ENCODE peak calls at places on chromosome 17, in nine cellular contexts. I, O, F, B, H, D, E, M and V are unnamed samples.
A peak's percentile ranks its signal among the peaks of the same experiment; 100 is the strongest.

GRCh38 chr17:42065201-42065600 is 14.8 kb upstream of the C17orf113 start:
- DNase-seq in I (no peak), O (no peak), F (no peak), B (no peak), H (no peak), D (no peak), E (no peak), M (no peak), V (peak; percentile 52)

GRCh38 chr17:73731733-73732132 is 87.5 kb upstream of the SDK2 start:
- DNase-seq in I (no peak), O (no peak), F (no peak), B (no peak), H (no peak), D (no peak), E (no peak), M (no peak), V (no peak)

GRCh38 chr17:7192271-7192937 is 13.2 kb upstream of the ASGR1 start:
- DNase-seq in I (peak; percentile 28), O (no peak), F (no peak), B (no peak), H (no peak), D (no peak), E (no peak), M (no peak), V (no peak)

GRCh38 chr17:76772842-76773521 is 35.1 kb downstream of the MFSD11 start:
- DNase-seq in I (no peak), O (peak; percentile 30), F (no peak), B (peak; percentile 27), H (peak; percentile 86), D (peak; percentile 29), E (peak; percentile 60), M (peak; percentile 18), V (no peak)

GRCh38 chr17:31144427-31144826 is 49.6 kb downstream of the NF1 start:
- DNase-seq in I (no peak), O (no peak), F (no peak), B (no peak), H (no peak), D (no peak), E (no peak), M (no peak), V (no peak)

GRCh38 chr17:44044092-44044491 is 22.4 kb downstream of the LSM12 start:
- DNase-seq in I (no peak), O (no peak), F (no peak), B (no peak), H (peak; percentile 45), D (no peak), E (peak; percentile 69), M (no peak), V (no peak)

GRCh38 chr17:33947762-33948161 is 307.3 kb upstream of the CCL2 start:
- DNase-seq in I (no peak), O (no peak), F (no peak), B (no peak), H (no peak), D (no peak), E (no peak), M (no peak), V (no peak)

GRCh38 chr17:8623591-8623990 is 6.9 kb downstream of the MYH10 start:
- DNase-seq in I (no peak), O (no peak), F (no peak), B (no peak), H (peak; percentile 22), D (no peak), E (peak; percentile 40), M (no peak), V (peak; percentile 30)

GRCh38 chr17:81329927-81330883 is 35.1 kb upstream of the SLC38A10 start:
- DNase-seq in I (no peak), O (no peak), F (no peak), B (no peak), H (no peak), D (peak; percentile 75), E (no peak), M (no peak), V (peak; percentile 18)

GRCh38 chr17:76077582-76078110 is 1.3 kb upstream of the ZACN start:
- DNase-seq in I (no peak), O (no peak), F (no peak), B (no peak), H (no peak), D (no peak), E (no peak), M (no peak), V (no peak)

GRCh38 chr17:64492481-64493109 is 4.3 kb downstream of the POLG2 start:
- DNase-seq in I (no peak), O (no peak), F (no peak), B (no peak), H (no peak), D (no peak), E (peak; percentile 56), M (no peak), V (peak; percentile 79)

GRCh38 chr17:45820052-45820780 is 24.5 kb upstream of the SPPL2C start:
- DNase-seq in I (no peak), O (no peak), F (no peak), B (no peak), H (no peak), D (no peak), E (no peak), M (no peak), V (no peak)

GRCh38 chr17:31598921-31599571 is 207.6 kb downstream of the RAB11FIP4 start:
- DNase-seq in I (no peak), O (no peak), F (no peak), B (no peak), H (no peak), D (no peak), E (no peak), M (no peak), V (peak; percentile 40)

GRCh38 chr17:76145231-76146052 is 4.4 kb upstream of the FOXJ1 start:
- DNase-seq in I (no peak), O (no peak), F (no peak), B (peak; percentile 34), H (no peak), D (no peak), E (no peak), M (no peak), V (no peak)

GRCh38 chr17:80096531-80097306 is 4.7 kb upstream of the GAA start:
- DNase-seq in I (no peak), O (no peak), F (no peak), B (no peak), H (no peak), D (no peak), E (no peak), M (no peak), V (no peak)

GRCh38 chr17:12514596-12514995 is 151.1 kb upstream of the MYOCD start:
- DNase-seq in I (no peak), O (no peak), F (no peak), B (no peak), H (no peak), D (no peak), E (no peak), M (no peak), V (peak; percentile 70)

GRCh38 chr17:49708515-49709161 is 874 bp upstream of the SLC35B1 start:
- DNase-seq in I (no peak), O (no peak), F (no peak), B (no peak), H (no peak), D (peak; percentile 17), E (no peak), M (peak; percentile 59), V (peak; percentile 65)

GRCh38 chr17:37310940-37311339 is 64.8 kb upstream of the C17orf78 start:
- DNase-seq in I (no peak), O (no peak), F (no peak), B (no peak), H (peak; percentile 13), D (no peak), E (no peak), M (no peak), V (no peak)

GRCh38 chr17:21210411-21211076 is 3.4 kb downstream of the TMEM11 start:
- DNase-seq in I (no peak), O (no peak), F (no peak), B (no peak), H (no peak), D (no peak), E (no peak), M (no peak), V (no peak)

GRCh38 chr17:6639014-6639650 is 1.4 kb downstream of the KIAA0753 start:
- DNase-seq in I (no peak), O (no peak), F (no peak), B (no peak), H (no peak), D (peak; percentile 62), E (no peak), M (no peak), V (no peak)

GRCh38 chr17:65556014-65556909 is 5.2 kb downstream of the AXIN2 start:
- DNase-seq in I (peak; percentile 100), O (peak; percentile 82), F (peak; percentile 86), B (peak; percentile 89), H (peak; percentile 62), D (peak; percentile 43), E (peak; percentile 72), M (peak; percentile 61), V (peak; percentile 89)

GRCh38 chr17:15260376-15261062 is 4.6 kb downstream of the PMP22 start:
- DNase-seq in I (peak; percentile 94), O (peak; percentile 37), F (peak; percentile 77), B (peak; percentile 31), H (peak; percentile 84), D (peak; percentile 83), E (peak; percentile 88), M (peak; percentile 86), V (peak; percentile 73)

GRCh38 chr17:28937044-28937729 is 14.1 kb downstream of the PHF12 start:
- DNase-seq in I (no peak), O (no peak), F (peak; percentile 52), B (no peak), H (peak; percentile 21), D (no peak), E (peak; percentile 72), M (no peak), V (no peak)

GRCh38 chr17:79749156-79749815 is 18.5 kb downstream of the ENPP7 start:
- DNase-seq in I (no peak), O (no peak), F (no peak), B (no peak), H (peak; percentile 69), D (no peak), E (peak; percentile 73), M (no peak), V (peak; percentile 24)

GRCh38 chr17:61504697-61505096 is 52.5 kb downstream of the TBX4 start:
- DNase-seq in I (no peak), O (no peak), F (no peak), B (no peak), H (peak; percentile 85), D (no peak), E (peak; percentile 72), M (no peak), V (no peak)

GRCh38 chr17:39626171-39626670 is 531 bp upstream of the PPP1R1B start:
- DNase-seq in I (no peak), O (no peak), F (no peak), B (no peak), H (no peak), D (no peak), E (no peak), M (no peak), V (no peak)

GRCh38 chr17:1041746-1042145 is 44.8 kb downstream of the TIMM22 start:
- DNase-seq in I (no peak), O (no peak), F (no peak), B (no peak), H (no peak), D (no peak), E (no peak), M (no peak), V (no peak)

GRCh38 chr17:41416478-41416877 is 7.9 kb downstream of the KRT37 start:
- DNase-seq in I (no peak), O (no peak), F (no peak), B (no peak), H (no peak), D (no peak), E (no peak), M (no peak), V (peak; percentile 60)

GRCh38 chr17:61842899-61843298 is 20.4 kb downstream of the BRIP1 start:
- DNase-seq in I (no peak), O (no peak), F (no peak), B (no peak), H (no peak), D (no peak), E (no peak), M (no peak), V (no peak)

GRCh38 chr17:81254955-81255717 is 16.0 kb downstream of the NDUFAF8 start:
- DNase-seq in I (peak; percentile 76), O (no peak), F (peak; percentile 47), B (no peak), H (peak; percentile 82), D (peak; percentile 39), E (peak; percentile 79), M (no peak), V (peak; percentile 33)

GRCh38 chr17:41332239-41332638 is 16.7 kb upstream of the KRTAP17-1 start:
- DNase-seq in I (no peak), O (no peak), F (no peak), B (no peak), H (no peak), D (no peak), E (no peak), M (no peak), V (peak; percentile 97)